ENCODE peak calls at places on chromosome 22, in six cellular contexts. A, W, Y, R, T and G are unnamed samples.
A peak's percentile ranks its signal among the peaks of the same experiment; 100 is the strongest.

GRCh38 chr22:34669001-34669400 is 397.0 kb upstream of the ISX start:
- DNase-seq in R (no peak), A (no peak), Y (no peak), W (no peak), T (no peak), G (no peak)

GRCh38 chr22:46159777-46160176 is 9.5 kb downstream of the PPARA start:
- DNase-seq in T (no peak), A (no peak), Y (no peak), W (no peak), R (peak; percentile 13), G (no peak)

GRCh38 chr22:43530864-43531201 is 119.0 kb downstream of the MPPED1 start:
- DNase-seq in R (no peak), T (no peak), W (no peak), A (no peak), Y (no peak), G (no peak)

GRCh38 chr22:23789121-23789520 is 2.4 kb downstream of the SMARCB1 start:
- DNase-seq in T (no peak), A (no peak), W (peak; percentile 38), Y (no peak), R (no peak), G (no peak)

GRCh38 chr22:40345801-40346177 is 511 bp upstream of the ADSL start:
- DNase-seq in R (peak; percentile 36), W (no peak), T (peak; percentile 64), Y (peak; percentile 45), A (peak; percentile 76), G (peak; percentile 37)

GRCh38 chr22:41996826-41997225 is 1.8 kb upstream of the WBP2NL start:
- DNase-seq in Y (no peak), T (no peak), A (no peak), W (no peak), R (no peak), G (no peak)

GRCh38 chr22:39707816-39708215 is 137.3 kb downstream of the CACNA1I start:
- DNase-seq in W (no peak), A (no peak), T (no peak), R (no peak), Y (no peak), G (no peak)

GRCh38 chr22:24512043-24512442 is 16.9 kb downstream of the UPB1 start:
- DNase-seq in W (no peak), Y (no peak), T (no peak), R (no peak), A (no peak), G (no peak)

GRCh38 chr22:37905534-37906363 is at the start of gene MICALL1:
- DNase-seq in W (peak; percentile 87), Y (peak; percentile 74), T (peak; percentile 84), R (peak; percentile 81), A (peak; percentile 83), G (peak; percentile 81)

GRCh38 chr22:35230417-35230816 is 26.9 kb upstream of the HMGXB4 start:
- DNase-seq in Y (no peak), W (no peak), R (no peak), A (no peak), T (no peak), G (no peak)

GRCh38 chr22:31104869-31105268 is 2.5 kb downstream of the SELENOM start:
- DNase-seq in A (no peak), R (no peak), W (no peak), Y (peak; percentile 28), T (no peak), G (no peak)
- TF ChIP-seq CTCF in A (peak; percentile 9), R (no peak), W (no peak), Y (no peak), T (no peak), G (no peak)

DNA sequence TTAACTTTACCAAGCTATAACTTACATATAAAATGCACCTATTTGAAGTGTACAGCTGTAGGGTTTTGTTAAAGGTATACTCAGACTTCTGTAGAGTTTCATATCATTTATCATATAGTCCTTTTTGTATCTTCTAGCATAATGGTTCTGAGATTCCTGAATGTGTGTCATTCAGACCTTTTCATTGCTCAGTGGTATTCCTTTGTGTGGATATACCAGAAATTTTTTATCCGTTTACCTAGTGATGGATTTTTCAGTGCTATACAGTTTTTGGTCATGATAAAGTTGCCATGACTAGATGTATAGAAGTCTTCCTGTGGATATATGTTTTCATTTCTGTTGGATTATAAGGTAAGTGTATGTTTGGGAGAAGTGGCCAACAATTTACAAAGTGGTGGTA is 6.3 kb upstream of the PITPNB start:
- DNase-seq in W (no peak), A (no peak), Y (no peak), R (no peak), T (no peak), G (no peak)
- TF ChIP-seq CTCF in W (no peak), A (no peak), Y (no peak), R (no peak), T (no peak), G (no peak)

DNA sequence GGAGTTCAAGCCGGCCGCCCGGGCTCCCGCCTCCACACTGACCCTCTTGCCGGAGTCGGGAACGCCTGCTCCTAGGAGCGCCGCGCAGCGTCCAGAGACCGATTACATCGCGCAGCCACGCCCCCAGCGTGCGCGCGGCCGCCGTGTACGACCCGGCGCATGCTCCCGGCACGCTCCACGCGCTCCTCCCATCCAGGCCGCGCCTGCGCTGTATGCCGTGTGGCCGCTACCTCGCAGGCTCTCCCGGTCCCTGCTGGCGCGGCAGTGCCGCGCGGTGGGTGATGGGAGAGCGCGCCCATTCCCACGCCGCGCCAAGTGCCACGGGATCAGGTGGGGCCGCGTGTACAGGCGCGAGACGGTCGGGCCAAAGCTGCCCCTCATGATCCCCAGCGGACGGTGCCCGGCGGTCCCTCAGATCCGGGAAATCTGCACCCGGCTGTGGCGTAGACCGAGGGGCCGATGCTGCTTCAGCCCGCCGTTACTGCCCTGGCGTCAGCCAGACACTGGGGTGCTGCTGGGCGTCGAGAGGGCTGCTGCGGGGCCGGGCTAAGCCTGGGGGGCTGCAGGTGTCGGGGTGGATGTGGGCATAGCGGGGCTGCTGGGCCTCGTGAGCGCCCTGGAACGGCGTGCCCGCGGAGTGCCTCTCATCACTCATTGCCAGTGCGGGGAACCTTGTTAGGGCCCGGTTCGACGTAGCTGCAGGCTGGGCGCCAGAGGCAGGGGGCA is at the start of the genes GNB1L and RTL10:
- DNase-seq in W (peak; percentile 99), R (peak; percentile 97), Y (peak; percentile 98), T (peak; percentile 99), A (peak; percentile 99), G (peak; percentile 98)
- TF ChIP-seq CTCF in W (no peak), R (no peak), Y (no peak), T (peak; percentile 24), A (no peak), G (no peak)

GRCh38 chr22:21641417-21641794 is 696 bp upstream of the SDF2L1 start:
- DNase-seq in R (peak; percentile 35), W (peak; percentile 72), A (no peak), Y (peak; percentile 45), T (peak; percentile 64), G (no peak)
- TF ChIP-seq CTCF in R (no peak), W (peak; percentile 14), A (peak; percentile 30), Y (peak; percentile 10), T (peak; percentile 45), G (no peak)

DNA sequence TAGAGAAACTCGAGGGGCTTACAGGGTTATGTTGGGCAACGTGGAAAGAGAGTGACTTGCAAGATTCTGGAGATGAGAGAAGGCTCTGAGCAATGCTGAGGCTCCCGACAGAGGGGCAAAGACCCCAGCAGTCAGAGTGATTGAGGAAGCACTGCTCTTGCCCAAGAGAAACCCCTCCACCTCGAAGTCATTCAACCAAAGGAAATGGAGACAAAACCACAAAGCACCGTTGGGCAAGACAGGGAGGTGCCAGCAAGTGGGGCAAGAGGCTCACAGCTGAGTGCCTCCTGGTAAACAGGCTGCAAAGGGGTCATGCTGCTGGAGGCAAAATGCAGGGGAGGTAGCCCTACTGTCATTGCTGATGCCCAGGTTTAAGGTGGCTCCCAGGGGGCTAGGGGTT is 17.9 kb upstream of the MYH9 start:
- DNase-seq in R (no peak), A (no peak), Y (peak; percentile 46), T (peak; percentile 80), W (no peak), G (peak; percentile 40)
- TF ChIP-seq CTCF in R (no peak), A (peak; percentile 7), Y (no peak), T (no peak), W (no peak), G (no peak)